ENCODE peak calls at places on chromosomes 4 and X, in eight cellular contexts. One of them, this sample, is unnamed.

GRCh38 chr4:130568746-130569145 is 1472.8 kb downstream of the C4orf33 start:
- DNase-seq in stimulated activated CD4-positive, alpha-beta T cell treated with anti-CD3 and anti-CD28 coated beads, Interleukin-4, amount 100 ng/mL, for 4 hours: no peak
- DNase-seq in NCI-H1417 treated with DMSO at 0.1 percent for 48 hours: no peak
- DNase-seq in amniotic stem cell: no peak
- DNase-seq in neural crest cell: no peak
- DNase-seq in WTC11: no peak
- DNase-seq in uterus: no peak
- DNase-seq in heart right ventricle: no peak
- DNase-seq in this sample: no peak

GRCh38 chr4:138114434-138114833 is 127.7 kb downstream of the SLC7A11 start:
- DNase-seq in stimulated activated CD4-positive, alpha-beta T cell treated with anti-CD3 and anti-CD28 coated beads, Interleukin-4, amount 100 ng/mL, for 4 hours: no peak
- DNase-seq in amniotic stem cell: no peak
- DNase-seq in WTC11: no peak
- DNase-seq in uterus: no peak
- DNase-seq in heart right ventricle: no peak
- DNase-seq in neural crest cell: no peak
- DNase-seq in NCI-H1417 treated with DMSO at 0.1 percent for 48 hours: no peak
- DNase-seq in this sample: no peak

GRCh38 chr4:87117730-87118075 is 102.7 kb downstream of the KLHL8 start:
- DNase-seq in NCI-H1417 treated with DMSO at 0.1 percent for 48 hours: no peak
- DNase-seq in amniotic stem cell: no peak
- DNase-seq in stimulated activated CD4-positive, alpha-beta T cell treated with anti-CD3 and anti-CD28 coated beads, Interleukin-4, amount 100 ng/mL, for 4 hours: no peak
- DNase-seq in heart right ventricle: no peak
- DNase-seq in WTC11: no peak
- DNase-seq in neural crest cell: no peak
- DNase-seq in uterus: no peak
- DNase-seq in this sample: no peak

GRCh38 chrX:119004920-119005524 is 30.6 kb downstream of the LONRF3 start:
- DNase-seq in WTC11: peak; percentile 63
- DNase-seq in NCI-H1417 treated with DMSO at 0.1 percent for 48 hours: peak; percentile 4
- DNase-seq in neural crest cell: peak; percentile 37
- DNase-seq in heart right ventricle: peak; percentile 55
- DNase-seq in uterus: peak; percentile 32
- DNase-seq in amniotic stem cell: peak; percentile 7
- DNase-seq in stimulated activated CD4-positive, alpha-beta T cell treated with anti-CD3 and anti-CD28 coated beads, Interleukin-4, amount 100 ng/mL, for 4 hours: peak; percentile 40
- DNase-seq in this sample: peak; percentile 45

GRCh38 chr4:140720387-140721087 is 35.6 kb downstream of the TBC1D9 start:
- DNase-seq in stimulated activated CD4-positive, alpha-beta T cell treated with anti-CD3 and anti-CD28 coated beads, Interleukin-4, amount 100 ng/mL, for 4 hours: no peak
- DNase-seq in heart right ventricle: no peak
- DNase-seq in WTC11: no peak
- DNase-seq in uterus: no peak
- DNase-seq in amniotic stem cell: no peak
- DNase-seq in NCI-H1417 treated with DMSO at 0.1 percent for 48 hours: no peak
- DNase-seq in neural crest cell: no peak
- DNase-seq in this sample: no peak

GRCh38 chrX:101677028-101677427 is 17.4 kb upstream of the ARMCX2 start:
- DNase-seq in amniotic stem cell: no peak
- DNase-seq in heart right ventricle: no peak
- DNase-seq in NCI-H1417 treated with DMSO at 0.1 percent for 48 hours: no peak
- DNase-seq in WTC11: no peak
- DNase-seq in stimulated activated CD4-positive, alpha-beta T cell treated with anti-CD3 and anti-CD28 coated beads, Interleukin-4, amount 100 ng/mL, for 4 hours: no peak
- DNase-seq in neural crest cell: no peak
- DNase-seq in uterus: no peak
- DNase-seq in this sample: no peak

GRCh38 chrX:135432881-135433521 is 11.3 kb downstream of the SMIM10L2A start:
- DNase-seq in heart right ventricle: no peak
- DNase-seq in WTC11: no peak
- DNase-seq in neural crest cell: no peak
- DNase-seq in stimulated activated CD4-positive, alpha-beta T cell treated with anti-CD3 and anti-CD28 coated beads, Interleukin-4, amount 100 ng/mL, for 4 hours: no peak
- DNase-seq in NCI-H1417 treated with DMSO at 0.1 percent for 48 hours: no peak
- DNase-seq in amniotic stem cell: no peak
- DNase-seq in uterus: no peak
- DNase-seq in this sample: no peak

GRCh38 chr4:139416073-139416673 is 37.7 kb upstream of the RAB33B start:
- DNase-seq in NCI-H1417 treated with DMSO at 0.1 percent for 48 hours: peak; percentile 0
- DNase-seq in amniotic stem cell: no peak
- DNase-seq in heart right ventricle: no peak
- DNase-seq in neural crest cell: peak; percentile 9
- DNase-seq in uterus: no peak
- DNase-seq in WTC11: no peak
- DNase-seq in stimulated activated CD4-positive, alpha-beta T cell treated with anti-CD3 and anti-CD28 coated beads, Interleukin-4, amount 100 ng/mL, for 4 hours: no peak
- DNase-seq in this sample: no peak

GRCh38 chrX:153226344-153227190 is 47.5 kb downstream of the MAGEA1 start:
- DNase-seq in stimulated activated CD4-positive, alpha-beta T cell treated with anti-CD3 and anti-CD28 coated beads, Interleukin-4, amount 100 ng/mL, for 4 hours: no peak
- DNase-seq in uterus: peak; percentile 28
- DNase-seq in heart right ventricle: no peak
- DNase-seq in NCI-H1417 treated with DMSO at 0.1 percent for 48 hours: no peak
- DNase-seq in amniotic stem cell: no peak
- DNase-seq in WTC11: peak; percentile 91
- DNase-seq in neural crest cell: peak; percentile 75
- DNase-seq in this sample: no peak

GRCh38 chrX:140709421-140709846 is at the start of gene LINC00632:
- DNase-seq in neural crest cell: peak; percentile 2
- DNase-seq in WTC11: peak; percentile 9
- DNase-seq in stimulated activated CD4-positive, alpha-beta T cell treated with anti-CD3 and anti-CD28 coated beads, Interleukin-4, amount 100 ng/mL, for 4 hours: no peak
- DNase-seq in uterus: no peak
- DNase-seq in heart right ventricle: no peak
- DNase-seq in NCI-H1417 treated with DMSO at 0.1 percent for 48 hours: peak; percentile 21
- DNase-seq in amniotic stem cell: no peak
- DNase-seq in this sample: no peak

GRCh38 chrX:14616876-14617275 is 87.5 kb downstream of the GLRA2 start:
- DNase-seq in NCI-H1417 treated with DMSO at 0.1 percent for 48 hours: no peak
- DNase-seq in uterus: no peak
- DNase-seq in stimulated activated CD4-positive, alpha-beta T cell treated with anti-CD3 and anti-CD28 coated beads, Interleukin-4, amount 100 ng/mL, for 4 hours: no peak
- DNase-seq in WTC11: no peak
- DNase-seq in heart right ventricle: no peak
- DNase-seq in neural crest cell: no peak
- DNase-seq in amniotic stem cell: no peak
- DNase-seq in this sample: no peak

GRCh38 chrX:31222946-31223345 is 151.1 kb upstream of the FTHL17 start:
- DNase-seq in heart right ventricle: no peak
- DNase-seq in WTC11: no peak
- DNase-seq in amniotic stem cell: no peak
- DNase-seq in NCI-H1417 treated with DMSO at 0.1 percent for 48 hours: no peak
- DNase-seq in neural crest cell: no peak
- DNase-seq in uterus: no peak
- DNase-seq in stimulated activated CD4-positive, alpha-beta T cell treated with anti-CD3 and anti-CD28 coated beads, Interleukin-4, amount 100 ng/mL, for 4 hours: no peak
- DNase-seq in this sample: no peak

GRCh38 chr4:56026596-56026995 is 77.9 kb downstream of the CEP135 start:
- DNase-seq in stimulated activated CD4-positive, alpha-beta T cell treated with anti-CD3 and anti-CD28 coated beads, Interleukin-4, amount 100 ng/mL, for 4 hours: no peak
- DNase-seq in WTC11: no peak
- DNase-seq in neural crest cell: no peak
- DNase-seq in uterus: no peak
- DNase-seq in amniotic stem cell: no peak
- DNase-seq in heart right ventricle: no peak
- DNase-seq in NCI-H1417 treated with DMSO at 0.1 percent for 48 hours: no peak
- DNase-seq in this sample: no peak

GRCh38 chr4:48596336-48596735 is 106.3 kb downstream of the ZAR1 start:
- DNase-seq in neural crest cell: no peak
- DNase-seq in stimulated activated CD4-positive, alpha-beta T cell treated with anti-CD3 and anti-CD28 coated beads, Interleukin-4, amount 100 ng/mL, for 4 hours: no peak
- DNase-seq in uterus: no peak
- DNase-seq in WTC11: no peak
- DNase-seq in NCI-H1417 treated with DMSO at 0.1 percent for 48 hours: no peak
- DNase-seq in amniotic stem cell: no peak
- DNase-seq in heart right ventricle: no peak
- DNase-seq in this sample: no peak

GRCh38 chr4:91113130-91113706 is 986.0 kb downstream of the CCSER1 start:
- DNase-seq in NCI-H1417 treated with DMSO at 0.1 percent for 48 hours: peak; percentile 10
- DNase-seq in heart right ventricle: no peak
- DNase-seq in stimulated activated CD4-positive, alpha-beta T cell treated with anti-CD3 and anti-CD28 coated beads, Interleukin-4, amount 100 ng/mL, for 4 hours: no peak
- DNase-seq in uterus: no peak
- DNase-seq in amniotic stem cell: no peak
- DNase-seq in WTC11: no peak
- DNase-seq in neural crest cell: no peak
- DNase-seq in this sample: no peak

This sample was measured in activated CD4-positive, alpha-beta memory T cell treated with anti-CD3 and anti-CD28 coated beads, Interleukin-2, amount 10 ng/mL, durations not matched to agents 7 days and 5 days.